ENCODE peak calls at places on chromosomes 4 and X, in nine cellular contexts. P is hepatocyte; C is adipocyte; J is prostate gland; T is heart right ventricle; I is tibial nerve; W is endothelial cell of umbilical vein; H is CD4-positive, alpha-beta T cell; K is fibroblast of lung. M is an unnamed sample. For H3K27me3, the result is how much of the 10 kb centered on the place peaks cover.

GRCh38 chr4:124711469-124712416 is 789 bp downstream of the ANKRD50 start:
- DNase-seq in P (peak), T (peak), I (peak), K (peak), H (no peak), W (peak), C (peak), J (peak), M (peak)

GRCh38 chr4:20464381-20464780 is 212.7 kb downstream of the SLIT2 start:
- DNase-seq in H (no peak), P (peak), I (no peak), W (peak), C (peak), J (no peak), T (no peak), K (peak), M (no peak)

GRCh38 chr4:88457307-88458090 is 580 bp downstream of the HERC5 start:
- DNase-seq in W (no peak), H (peak), T (peak), I (peak), J (peak), P (peak), C (peak), K (peak), M (no peak)

GRCh38 chrX:46130246-46130645 is 415.0 kb downstream of the ZNF674 start:
- DNase-seq in J (no peak), P (no peak), H (no peak), K (no peak), W (no peak), C (no peak), I (no peak), T (no peak), M (no peak)

GRCh38 chrX:2670978-2671377 is 20.1 kb upstream of the CD99 start:
- DNase-seq in H (no peak), I (no peak), C (no peak), J (no peak), P (no peak), K (no peak), T (no peak), W (no peak), M (no peak)

GRCh38 chrX:154459843-154460242 is 1.8 kb downstream of the PLXNA3 start:
- DNase-seq in W (no peak), I (no peak), T (no peak), K (no peak), P (no peak), H (no peak), J (no peak), C (peak), M (no peak)

GRCh38 chr4:176193898-176194297 is 1.5 kb downstream of the SPATA4 start:
- DNase-seq in J (no peak), K (peak), T (no peak), C (peak), W (peak), P (no peak), H (no peak), I (no peak), M (no peak)

GRCh38 chrX:97215166-97215565 is 331.5 kb downstream of the RPA4 start:
- DNase-seq in H (no peak), K (peak), C (no peak), P (no peak), W (no peak), J (no peak), T (no peak), I (no peak), M (no peak)

GRCh38 chr4:105605493-105605892 is 53.1 kb downstream of the ARHGEF38 start:
- DNase-seq in P (no peak), K (peak), T (no peak), W (no peak), C (peak), H (no peak), I (no peak), J (no peak), M (no peak)

GRCh38 chr4:133150643-133151300 is 1.7 kb downstream of the PCDH10 start:
- DNase-seq in T (no peak), K (peak), I (no peak), W (peak), C (peak), J (no peak), H (no peak), P (peak), M (no peak)

GRCh38 chrX:82087699-82088098 is 885.8 kb downstream of the SH3BGRL start:
- DNase-seq in J (no peak), K (no peak), T (peak), P (no peak), C (no peak), H (no peak), W (no peak), I (no peak), M (no peak)

GRCh38 chr4:26022346-26022891 is 108.4 kb downstream of the SMIM20 start:
- DNase-seq in J (peak), W (peak), H (no peak), K (peak), P (peak), C (peak), T (no peak), I (no peak), M (no peak)

GRCh38 chrX:46324166-46324565 is 221.1 kb downstream of the ZNF674 start:
- DNase-seq in K (no peak), H (no peak), P (no peak), W (no peak), I (no peak), T (no peak), C (no peak), J (no peak), M (no peak)

GRCh38 chr4:101020956-101021355 is 326.4 kb downstream of the PPP3CA start:
- DNase-seq in I (no peak), C (peak), W (peak), T (no peak), J (no peak), H (no peak), K (peak), P (no peak), M (no peak)

GRCh38 chr4:109816082-109816442 is 500 bp downstream of the GAR1 start:
- DNase-seq in J (no peak), H (peak), C (peak), I (no peak), K (no peak), P (peak), T (no peak), W (no peak), M (no peak)

GRCh38 chr4:186563761-186564160 is 8.4 kb upstream of the MTNR1A start:
- DNase-seq in W (no peak), P (no peak), T (no peak), H (no peak), C (no peak), I (no peak), J (no peak), K (no peak), M (no peak)

GRCh38 chrX:70254063-70254400 is 6.0 kb downstream of the P2RY4 start:
- DNase-seq in J (no peak), W (no peak), H (no peak), T (no peak), I (no peak), C (no peak), P (no peak), K (no peak), M (no peak)

GRCh38 chrX:41265615-41266014 is 68.3 kb upstream of the DDX3X start:
- DNase-seq in T (peak), K (peak), H (peak), W (no peak), P (no peak), C (no peak), I (peak), J (no peak), M (no peak)

GRCh38 chrX:27555514-27555913 is 34.6 kb upstream of the DCAF8L2 start:
- DNase-seq in H (no peak), T (no peak), P (peak), J (no peak), I (no peak), W (peak), C (peak), K (peak), M (no peak)

GRCh38 chr4:54165438-54165837 is 63.7 kb upstream of the PDGFRA start:
- DNase-seq in K (peak), W (no peak), C (peak), I (no peak), J (no peak), P (no peak), H (no peak), T (no peak), M (no peak)

GRCh38 chr4:143882892-143883291 is 22.5 kb downstream of the GYPE start:
- DNase-seq in W (no peak), I (no peak), J (no peak), T (no peak), P (no peak), H (no peak), C (no peak), K (no peak), M (no peak)

GRCh38 chrX:134544189-134544588 is 84.2 kb downstream of the HPRT1 start:
- DNase-seq in C (no peak), P (no peak), I (no peak), J (no peak), H (no peak), W (no peak), T (no peak), K (no peak), M (no peak)

GRCh38 chr4:143377635-143378099 is 41.0 kb downstream of the GAB1 start:
- DNase-seq in C (no peak), T (no peak), K (no peak), W (no peak), P (no peak), H (no peak), J (no peak), I (no peak), M (no peak)

GRCh38 chrX:16125520-16126149 is 2.3 kb downstream of the GRPR start:
- DNase-seq in W (no peak), C (no peak), I (no peak), K (no peak), P (peak), H (no peak), T (no peak), J (peak), M (no peak)

GRCh38 chrX:108036298-108036973 is 8.4 kb upstream of the VSIG1 start:
- DNase-seq in H (no peak), K (peak), I (no peak), P (peak), J (no peak), T (no peak), W (peak), C (peak), M (no peak)

GRCh38 chrX:37746951-37747350 is 32.9 kb upstream of the CYBB start:
- DNase-seq in J (no peak), K (peak), P (no peak), I (no peak), C (no peak), T (no peak), H (no peak), W (no peak), M (no peak)

GRCh38 chr4:142497606-142498005 is 348.5 kb downstream of the INPP4B start:
- DNase-seq in C (peak), K (no peak), T (no peak), H (no peak), I (no peak), P (no peak), W (no peak), J (no peak), M (no peak)

GRCh38 chr4:96347582-96347981 is 507.7 kb downstream of the PDHA2 start:
- DNase-seq in I (no peak), P (no peak), W (peak), T (no peak), J (no peak), K (peak), H (no peak), C (peak), M (no peak)

GRCh38 chr4:2423695-2424094 is 4.9 kb downstream of the CFAP99 start:
- DNase-seq in H (no peak), K (no peak), J (no peak), W (no peak), I (no peak), C (no peak), T (no peak), P (no peak), M (no peak)

GRCh38 chr4:74623041-74623440 is 171.3 kb downstream of the BTC start:
- DNase-seq in J (no peak), K (no peak), T (no peak), C (peak), I (no peak), W (peak), P (peak), H (no peak), M (no peak)

GRCh38 chr4:173990126-173990878 is 293.2 kb downstream of the FBXO8 start:
- DNase-seq in J (no peak), P (peak), H (no peak), T (peak), C (peak), K (peak), I (no peak), W (peak), M (no peak)

GRCh38 chr4:24472514-24473308 is 111.6 kb downstream of the DHX15 start:
- DNase-seq in P (peak), I (peak), K (peak), C (peak), J (peak), W (peak), T (peak), H (peak), M (peak)

GRCh38 chr4:186144596-186145569 is 40.4 kb downstream of the FAM149A start:
- DNase-seq in W (peak), I (peak), P (peak), C (peak), K (peak), H (no peak), J (peak), T (peak), M (peak)

GRCh38 chr4:27019766-27020165 is 159.1 kb downstream of the STIM2 start:
- DNase-seq in P (no peak), K (no peak), H (no peak), W (no peak), C (no peak), J (no peak), T (no peak), I (no peak), M (no peak)

GRCh38 chrX:40087574-40088298 is 10.0 kb downstream of the BCOR start:
- DNase-seq in W (no peak), I (no peak), P (no peak), K (no peak), H (no peak), J (no peak), C (no peak), T (no peak), M (no peak)
- H3K27me3 ChIP-seq in W (under half), I (under half), P (under half), K (under half), H (under half), J (under half), C (under half), T (under half), M (under half)

GRCh38 chrX:12820737-12821136 is 29.5 kb downstream of the PRPS2 start:
- DNase-seq in T (no peak), K (no peak), P (no peak), H (no peak), I (no peak), J (no peak), C (no peak), W (no peak), M (no peak)
- H3K27me3 ChIP-seq in T (under half), K (under half), P (under half), H (under half), I (under half), J (under half), C (under half), W (under half), M (under half)

DNA sequence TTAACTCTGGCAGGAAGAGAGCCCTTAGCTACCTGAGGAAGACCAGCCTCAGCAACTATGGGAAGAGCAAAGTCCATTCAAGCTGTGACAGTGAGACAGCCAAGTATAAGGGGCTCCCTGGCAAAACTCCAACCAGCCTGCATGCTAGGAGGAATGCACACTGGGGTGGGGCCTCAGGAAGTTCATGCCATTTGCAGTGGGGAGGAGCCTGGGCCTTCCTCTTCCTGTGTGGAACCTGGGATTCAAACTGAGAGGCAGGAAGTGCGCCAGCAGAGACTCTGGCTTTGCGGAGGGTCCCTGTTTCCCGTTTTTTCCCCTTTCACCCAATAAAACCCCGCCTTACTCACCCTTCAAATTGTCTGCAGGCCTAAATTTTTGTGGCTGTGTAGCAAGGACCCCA is 33.0 kb downstream of the TFDP3 start:
- DNase-seq in T (no peak), C (no peak), K (no peak), I (no peak), W (no peak), J (no peak), H (no peak), P (peak), M (no peak)
- H3K27me3 ChIP-seq in T (under half), C (under half), K (under half), I (under half), W (under half), J (under half), H (under half), P (under half), M (under half)

GRCh38 chr4:151325320-151326246 is at the start of gene SH3D19:
- DNase-seq in K (peak), J (peak), H (no peak), W (peak), C (peak), P (peak), I (peak), T (peak), M (peak)
- H3K27me3 ChIP-seq in K (under half), J (under half), H (under half), W (under half), C (under half), P (under half), I (under half), T (under half), M (under half)

DNA sequence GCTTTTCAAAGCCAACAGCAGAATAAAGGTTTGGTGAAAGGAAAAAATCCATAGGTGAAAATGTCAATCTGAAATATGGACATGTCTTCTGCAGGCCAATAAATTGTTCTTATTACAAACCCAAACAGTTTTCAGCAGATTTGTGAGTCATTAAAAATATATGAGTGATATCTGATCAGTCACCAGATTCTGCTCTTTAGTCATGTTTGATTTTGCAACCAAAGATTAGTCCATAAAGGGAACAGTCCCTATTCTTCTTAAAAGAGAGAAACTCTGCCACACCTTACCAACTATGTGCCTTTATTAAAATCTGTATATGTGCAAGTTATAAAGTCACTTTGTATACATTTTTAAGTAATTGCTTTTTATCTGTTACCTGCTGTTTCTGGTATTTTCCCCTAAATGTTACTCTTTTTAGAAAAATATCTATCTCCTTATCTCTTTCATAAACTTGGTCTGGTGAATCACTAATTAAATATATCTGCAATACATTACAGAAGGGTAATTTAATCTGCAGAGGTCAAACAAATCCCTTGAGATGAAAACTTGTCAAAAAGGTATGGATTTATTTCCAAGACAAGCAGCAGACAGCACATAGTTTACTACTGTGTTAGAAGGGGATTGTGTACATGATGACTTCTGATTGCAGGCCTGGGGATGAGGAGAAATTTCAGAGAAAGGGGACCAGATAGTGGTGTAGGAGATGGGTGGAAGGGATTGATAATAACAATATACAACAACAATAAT is 322.9 kb upstream of the NWD2 start:
- DNase-seq in H (no peak), T (no peak), K (no peak), C (no peak), J (no peak), P (no peak), W (no peak), I (no peak), M (no peak)
- H3K27me3 ChIP-seq in H (under half), T (under half), K (under half), C (under half), J (under half), P (under half), W (under half), I (under half), M (under half)

DNA sequence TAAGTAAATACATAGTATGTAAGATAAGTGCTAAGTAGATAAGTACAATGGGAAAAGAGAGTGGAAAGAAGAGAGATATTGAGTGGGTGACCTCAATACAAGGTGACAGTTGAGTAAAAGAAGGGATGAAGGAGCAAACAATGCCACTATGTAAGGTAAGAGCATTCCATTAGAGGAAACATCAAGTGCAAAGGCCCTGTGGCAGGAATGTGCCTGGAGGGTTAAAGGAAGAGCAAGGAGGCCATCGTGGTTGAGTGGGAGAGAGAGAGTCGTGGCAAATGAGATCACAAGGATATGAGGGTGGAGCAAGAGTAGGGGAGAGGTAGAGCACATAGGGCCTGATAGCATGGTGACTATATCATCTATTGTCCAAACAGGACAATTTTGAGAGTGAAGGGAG is 13.4 kb downstream of the EDNRA start:
- DNase-seq in K (no peak), W (no peak), H (no peak), J (no peak), P (no peak), C (no peak), I (no peak), T (no peak), M (no peak)
- H3K27me3 ChIP-seq in K (under half), W (under half), H (under half), J (under half), P (under half), C (under half), I (under half), T (under half), M (under half)

GRCh38 chr4:98781641-98782348 is 123.4 kb upstream of the TSPAN5 start:
- DNase-seq in P (no peak), T (no peak), K (no peak), H (no peak), I (no peak), J (no peak), C (no peak), W (no peak), M (no peak)

GRCh38 chr4:98779021-98779420 is 120.6 kb upstream of the TSPAN5 start:
- DNase-seq in J (no peak), I (no peak), W (no peak), T (no peak), K (peak), P (no peak), H (no peak), C (no peak), M (no peak)

GRCh38 chr4:98780111-98780549 is 121.7 kb upstream of the TSPAN5 start:
- DNase-seq in I (no peak), K (peak), H (no peak), T (no peak), W (no peak), J (no peak), C (no peak), P (peak), M (no peak)

GRCh38 chr4:98778206-98778605 is 119.8 kb upstream of the TSPAN5 start:
- DNase-seq in J (no peak), K (peak), T (no peak), I (no peak), C (peak), H (no peak), P (peak), W (peak), M (no peak)

DNA sequence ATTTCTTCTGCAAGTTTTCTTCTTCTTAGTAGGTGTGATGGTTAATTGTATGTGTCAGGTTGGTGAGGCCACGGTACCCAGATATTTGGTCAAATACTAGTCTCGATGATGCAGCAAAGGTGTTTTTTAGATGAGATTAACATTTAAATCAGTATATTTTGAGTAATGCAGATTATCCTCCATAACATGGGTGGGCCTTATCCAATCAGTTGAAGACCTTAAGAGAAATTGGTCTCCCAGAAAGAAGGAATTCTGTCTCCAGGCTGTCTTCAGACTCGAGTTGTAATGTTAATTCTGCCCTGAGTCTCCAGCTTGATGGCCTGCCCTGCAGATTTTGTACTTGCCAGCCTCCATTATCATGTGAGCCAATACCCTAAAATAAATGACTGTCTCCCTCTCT is 122.5 kb upstream of the TSPAN5 start:
- DNase-seq in C (no peak), J (no peak), H (no peak), K (no peak), W (no peak), I (no peak), T (no peak), P (no peak), M (no peak)
- H3K27me3 ChIP-seq in C (under half), J (under half), H (under half), K (under half), W (under half), I (under half), T (under half), P (under half), M (under half)

M was measured in suprapubic skin.